ENCODE peak calls at places on chromosomes 16 and 17, in seven cellular contexts. T is heart right ventricle; Q is hepatocyte; H is AG10803; N is astrocyte of the spinal cord; C is naive thymus-derived CD4-positive, alpha-beta T cell; Y is psoas muscle. R is an unnamed sample.

GRCh38 chr16:9793623-9794022 is 388.6 kb downstream of the GRIN2A start:
- DNase-seq in T (no peak), Q (no peak), H (no peak), N (no peak), C (no peak), Y (no peak), R (no peak)

GRCh38 chr17:17868637-17869522 is 32.1 kb upstream of the SREBF1 start:
- DNase-seq in T (peak), Q (no peak), H (peak), N (peak), C (no peak), Y (no peak), R (no peak)

GRCh38 chr17:13476722-13477121 is 125.0 kb downstream of the HS3ST3A1 start:
- DNase-seq in T (no peak), Q (peak), H (peak), N (peak), C (no peak), Y (no peak), R (no peak)

GRCh38 chr17:37088913-37089312 is 140.2 kb downstream of the AATF start:
- DNase-seq in T (no peak), Q (no peak), H (no peak), N (no peak), C (no peak), Y (no peak), R (no peak)

GRCh38 chr17:10295728-10296343 is 77.0 kb downstream of the MYH13 start:
- DNase-seq in T (peak), Q (peak), H (peak), N (peak), C (no peak), Y (peak), R (peak)

GRCh38 chr16:10692470-10692869 is 2.3 kb downstream of the TEKT5 start:
- DNase-seq in T (no peak), Q (no peak), H (no peak), N (no peak), C (no peak), Y (no peak), R (no peak)

GRCh38 chr17:72273301-72274056 is 152.7 kb downstream of the SOX9 start:
- DNase-seq in T (no peak), Q (no peak), H (no peak), N (peak), C (no peak), Y (no peak), R (peak)

GRCh38 chr17:62767997-62768396 is 40.1 kb downstream of the MARCHF10 start:
- DNase-seq in T (no peak), Q (no peak), H (no peak), N (no peak), C (no peak), Y (no peak), R (no peak)

GRCh38 chr16:67146523-67147357 is 4.1 kb downstream of the B3GNT9 start:
- DNase-seq in T (no peak), Q (no peak), H (no peak), N (no peak), C (no peak), Y (no peak), R (no peak)

GRCh38 chr16:13999895-14000425 is 71.2 kb upstream of the MRTFB start:
- DNase-seq in T (peak), Q (no peak), H (no peak), N (no peak), C (no peak), Y (no peak), R (no peak)

GRCh38 chr16:16073884-16074781 is 124.7 kb downstream of the ABCC1 start:
- DNase-seq in T (no peak), Q (peak), H (peak), N (peak), C (no peak), Y (no peak), R (no peak)

DNA sequence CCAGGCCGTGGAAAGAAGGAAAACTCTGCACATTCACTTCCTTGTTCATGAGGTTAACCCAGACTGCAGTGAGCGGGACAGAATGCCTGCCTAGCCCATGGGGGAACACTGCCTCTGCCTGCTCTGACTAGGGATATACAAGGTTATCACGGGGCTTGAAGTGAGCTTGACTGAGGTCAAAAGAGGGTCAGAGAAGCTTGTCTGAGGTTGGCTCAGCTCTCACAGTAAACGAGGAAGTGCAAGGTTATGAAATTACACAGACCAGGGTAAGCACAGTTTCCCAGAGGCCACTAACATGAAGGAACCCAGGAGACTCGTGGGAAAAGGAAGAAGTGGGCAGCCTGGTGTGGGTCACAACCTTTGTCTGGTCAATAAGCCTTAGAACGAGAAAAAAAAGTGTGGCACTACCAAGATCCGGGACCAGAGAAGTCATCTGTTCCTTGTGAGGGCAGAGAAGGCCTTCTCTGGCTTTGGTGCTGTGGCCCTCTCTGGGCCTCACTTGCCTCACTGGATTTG is 28.8 kb downstream of the HIC1 start:
- DNase-seq in T (no peak), Q (peak), H (no peak), N (no peak), C (no peak), Y (peak), R (no peak)
- H3K4me3 ChIP-seq in T (no peak), Q (no peak), H (no peak), N (no peak), C (no peak), Y (no peak), R (no peak)

GRCh38 chr16:17589898-17590297 is 119.1 kb upstream of the XYLT1 start:
- DNase-seq in T (no peak), Q (no peak), H (no peak), N (no peak), C (no peak), Y (no peak), R (no peak)

GRCh38 chr16:17590711-17591654 is 120.2 kb upstream of the XYLT1 start:
- DNase-seq in T (no peak), Q (no peak), H (peak), N (no peak), C (no peak), Y (no peak), R (no peak)

DNA sequence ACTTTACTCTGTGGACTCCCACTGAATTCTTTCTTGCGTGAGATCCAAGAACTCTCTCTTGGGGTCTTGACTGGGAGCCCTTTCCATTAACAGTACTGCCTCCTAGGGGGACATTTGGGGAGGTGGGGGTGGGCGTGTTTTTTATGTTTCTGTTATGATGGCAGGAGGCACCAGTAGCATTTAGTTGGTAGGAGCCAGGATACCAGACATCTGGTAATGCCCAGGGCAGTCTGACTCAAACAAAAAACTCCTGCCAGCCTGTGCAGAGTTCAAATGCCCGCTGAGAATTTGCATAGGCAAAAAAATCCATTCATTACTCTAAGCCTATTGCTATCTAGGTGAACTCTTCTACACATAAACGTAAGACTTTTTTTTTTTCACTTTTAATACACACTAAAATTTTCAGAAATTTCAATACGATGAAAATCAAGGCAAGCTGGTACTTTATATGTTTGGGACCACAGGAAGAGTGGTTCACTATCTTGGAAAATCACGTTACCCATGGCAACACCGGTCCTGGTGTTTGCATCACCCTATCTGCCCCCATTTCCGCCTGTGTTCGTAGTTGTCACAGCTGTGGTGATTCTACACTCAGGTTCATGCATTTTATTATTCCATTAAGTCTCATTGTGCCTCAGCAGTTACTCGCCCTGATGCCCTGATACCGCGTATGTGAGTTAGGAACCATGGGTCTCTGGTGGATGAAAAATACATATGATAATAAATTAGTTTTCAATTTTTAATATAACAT is 121.1 kb upstream of the XYLT1 start:
- DNase-seq in T (no peak), Q (no peak), H (no peak), N (no peak), C (no peak), Y (no peak), R (no peak)
- H3K4me3 ChIP-seq in T (no peak), Q (no peak), H (no peak), N (no peak), C (no peak), Y (no peak), R (no peak)

DNA sequence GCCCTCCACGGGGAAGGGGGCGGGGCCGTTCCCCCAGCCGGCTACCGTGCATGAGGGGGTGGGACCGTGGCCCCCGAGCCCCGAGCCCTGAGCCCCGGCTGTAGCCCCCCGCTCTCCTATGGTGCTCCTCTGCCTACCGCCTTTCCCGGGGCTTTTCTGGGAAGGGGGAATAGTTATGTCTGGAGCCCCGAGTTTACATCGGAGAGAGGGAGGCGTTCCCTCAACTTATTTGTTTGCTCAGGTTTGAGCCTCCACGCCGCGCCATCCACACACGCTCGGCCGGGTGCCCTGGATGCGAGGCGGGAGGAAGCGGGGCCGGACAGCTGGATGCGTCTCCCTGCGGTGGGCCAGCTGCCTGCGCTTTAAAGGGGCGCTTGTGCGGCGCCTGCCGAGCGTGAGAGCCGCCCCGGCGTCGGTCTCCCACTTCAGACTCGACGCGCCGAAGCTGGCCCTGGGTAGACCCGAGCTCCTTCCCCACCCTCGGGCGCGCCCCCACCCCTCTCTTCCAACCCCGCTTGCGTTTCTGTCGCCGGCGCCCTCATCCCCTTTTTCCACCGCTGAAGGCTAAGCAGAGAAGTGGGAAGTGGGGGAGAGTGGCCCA is 425 bp upstream of the CHAD start:
- DNase-seq in T (no peak), Q (no peak), H (no peak), N (no peak), C (no peak), Y (peak), R (no peak)
- H3K4me3 ChIP-seq in T (peak), Q (peak), H (peak), N (peak), C (no peak), Y (peak), R (no peak)

GRCh38 chr17:46977348-46977747 is 1.7 kb downstream of the RPRML start:
- DNase-seq in T (no peak), Q (peak), H (no peak), N (no peak), C (no peak), Y (no peak), R (peak)

GRCh38 chr17:46976626-46977270 is 2.3 kb downstream of the RPRML start:
- DNase-seq in T (no peak), Q (no peak), H (no peak), N (no peak), C (no peak), Y (no peak), R (peak)

GRCh38 chr17:46977750-46978488 is 1.1 kb downstream of the RPRML start:
- DNase-seq in T (no peak), Q (no peak), H (no peak), N (no peak), C (no peak), Y (no peak), R (no peak)

GRCh38 chr17:46979023-46979870 is at the start of gene RPRML:
- DNase-seq in T (no peak), Q (peak), H (no peak), N (no peak), C (no peak), Y (peak), R (peak)

DNA sequence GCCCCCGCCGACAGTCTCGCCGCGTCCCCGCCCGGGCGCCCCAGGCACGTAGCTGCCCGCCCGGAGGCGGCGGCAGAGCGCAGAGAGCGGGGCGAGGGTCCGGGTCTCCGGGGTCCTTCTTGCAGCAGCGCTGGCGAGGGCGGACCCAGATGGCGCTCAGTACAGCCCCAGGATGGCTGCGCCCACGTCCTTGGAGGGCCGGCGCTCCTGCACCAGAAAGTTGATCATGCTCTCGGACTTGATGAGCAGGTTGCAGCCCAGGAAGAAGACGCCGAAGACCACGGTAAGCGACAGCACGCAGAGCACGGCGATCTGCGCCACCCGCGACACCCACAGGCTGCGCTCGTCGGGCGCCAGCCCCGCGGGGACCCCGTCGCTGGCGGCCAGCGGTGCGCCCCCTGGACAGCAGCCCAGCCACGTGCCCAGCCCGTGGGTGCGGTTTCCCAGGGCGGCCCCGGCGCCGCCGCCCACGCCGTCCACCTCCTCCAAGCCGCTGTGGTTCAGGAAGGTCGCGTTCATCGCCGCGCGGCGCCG is 497 bp downstream of the RPRML start:
- DNase-seq in T (no peak), Q (no peak), H (no peak), N (no peak), C (no peak), Y (no peak), R (peak)
- H3K4me3 ChIP-seq in T (peak), Q (peak), H (peak), N (no peak), C (peak), Y (peak), R (peak)

DNA sequence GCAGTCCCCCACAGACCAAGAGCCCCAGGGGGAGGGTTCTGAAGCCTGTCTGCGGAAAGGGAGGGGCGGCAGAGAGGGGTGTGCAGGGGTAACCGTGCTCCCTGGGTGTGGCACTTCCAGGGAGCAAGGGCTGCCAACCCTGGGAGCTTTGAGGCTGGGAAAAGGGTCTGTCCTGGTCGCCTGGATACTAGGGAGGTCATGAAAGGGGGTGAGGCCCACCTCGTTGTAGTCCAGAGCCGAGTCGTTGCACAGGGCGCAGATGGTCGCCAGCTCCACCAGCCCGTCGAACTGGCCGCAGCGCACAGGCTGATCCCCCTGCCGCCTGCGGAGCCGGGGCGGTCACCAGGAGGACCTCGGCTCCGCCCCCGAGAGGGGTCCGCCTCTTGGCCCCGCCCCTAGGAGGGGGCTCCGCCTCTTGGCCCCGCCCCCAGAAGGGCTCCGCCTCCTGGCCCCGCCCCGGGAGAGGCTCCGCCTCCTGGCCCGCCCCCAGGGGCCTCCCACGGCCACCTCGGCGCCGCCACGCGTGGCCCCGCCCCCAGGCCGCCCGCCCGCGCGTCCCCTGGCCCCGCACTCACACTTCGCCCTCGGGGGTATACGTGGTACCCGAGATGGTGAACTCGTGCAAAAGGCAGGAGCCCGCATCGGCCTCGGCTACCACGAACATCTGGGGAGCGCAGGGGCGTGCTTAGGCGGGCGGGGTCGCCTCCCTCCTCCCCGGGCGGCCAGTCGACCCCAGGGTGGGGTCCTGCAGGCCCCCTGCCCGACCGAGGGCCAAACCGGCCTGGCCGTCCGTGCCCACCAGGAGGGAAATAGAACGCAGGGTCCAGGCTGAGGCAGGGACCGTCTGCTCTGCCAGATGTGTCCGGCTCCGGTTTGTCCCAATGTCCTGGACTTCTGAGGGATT is 19.5 kb downstream of the ATP2A3 start:
- DNase-seq in T (no peak), Q (peak), H (peak), N (peak), C (peak), Y (peak), R (no peak)
- H3K4me3 ChIP-seq in T (peak), Q (no peak), H (peak), N (peak), C (no peak), Y (peak), R (no peak)

GRCh38 chr17:47188799-47189731 is at the start of gene CDC27:
- DNase-seq in T (peak), Q (peak), H (peak), N (peak), C (peak), Y (peak), R (peak)

GRCh38 chr17:47189732-47190621 is 882 bp upstream of the CDC27 start:
- DNase-seq in T (no peak), Q (no peak), H (no peak), N (no peak), C (no peak), Y (no peak), R (no peak)

GRCh38 chr17:47188266-47188665 is 829 bp downstream of the CDC27 start:
- DNase-seq in T (peak), Q (no peak), H (peak), N (peak), C (no peak), Y (no peak), R (peak)

GRCh38 chr17:47180337-47180736 is 8.8 kb downstream of the CDC27 start:
- DNase-seq in T (no peak), Q (no peak), H (no peak), N (no peak), C (no peak), Y (no peak), R (no peak)

GRCh38 chr17:47184671-47185070 is 4.4 kb downstream of the CDC27 start:
- DNase-seq in T (no peak), Q (no peak), H (peak), N (no peak), C (no peak), Y (no peak), R (no peak)
- H3K4me3 ChIP-seq in T (no peak), Q (no peak), H (peak), N (no peak), C (no peak), Y (no peak), R (no peak)

DNA sequence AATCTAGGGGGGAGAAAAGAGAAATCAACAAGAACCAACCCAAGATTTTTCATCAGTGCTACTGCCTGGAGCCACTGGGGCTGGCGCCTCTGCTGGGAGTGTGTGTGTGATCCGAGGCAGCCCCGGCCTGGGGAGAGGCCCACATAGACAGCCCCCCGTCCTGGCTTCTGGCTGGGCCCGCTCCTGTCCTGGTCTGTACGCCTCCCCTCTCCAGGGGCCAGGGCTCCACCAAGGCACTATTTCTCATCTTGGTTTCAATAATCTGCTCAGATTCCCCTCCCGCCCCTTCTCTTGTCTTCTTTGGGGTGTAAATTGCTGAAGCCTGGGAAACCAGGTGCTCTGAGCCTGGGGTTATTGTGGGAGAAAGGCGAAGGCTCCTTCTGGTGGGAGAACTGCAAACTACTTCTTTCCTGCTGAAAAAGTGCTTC is 7.8 kb downstream of the BAHCC1 start:
- DNase-seq in T (no peak), Q (no peak), H (no peak), N (no peak), C (no peak), Y (no peak), R (no peak)
- H3K4me3 ChIP-seq in T (peak), Q (no peak), H (peak), N (no peak), C (no peak), Y (peak), R (no peak)

GRCh38 chr17:32033223-32033622 is 26.0 kb downstream of the LRRC37B start:
- DNase-seq in T (no peak), Q (no peak), H (no peak), N (no peak), C (no peak), Y (no peak), R (no peak)
- H3K4me3 ChIP-seq in T (no peak), Q (no peak), H (no peak), N (no peak), C (no peak), Y (no peak), R (no peak)

DNA sequence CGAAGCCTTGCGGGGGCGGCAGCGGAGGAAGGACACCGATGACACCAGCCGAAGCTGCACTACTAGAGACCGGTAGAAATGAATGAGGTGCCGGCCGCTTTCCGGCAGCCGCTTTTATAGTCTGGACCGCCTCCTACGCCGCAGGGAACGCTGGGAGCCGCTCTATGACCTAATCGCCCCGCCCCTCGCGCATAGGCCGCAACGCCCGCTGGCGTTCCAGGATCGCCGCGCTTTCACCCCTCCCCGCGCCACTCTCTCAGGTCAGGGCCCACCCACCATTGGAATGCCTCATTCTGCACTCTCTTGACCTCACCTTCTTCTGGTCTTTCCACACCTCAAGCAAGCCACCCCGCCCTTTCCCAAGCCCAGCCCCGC is at the start of gene DDX5:
- DNase-seq in T (peak), Q (peak), H (peak), N (peak), C (peak), Y (peak), R (peak)
- H3K4me3 ChIP-seq in T (peak), Q (peak), H (peak), N (peak), C (peak), Y (peak), R (peak)

R was measured in PC-3.